ENCODE peak calls at places on chromosomes 6 and 20, in seven cellular contexts. D, I, P, Y, O, M and R are unnamed samples.

GRCh38 chr6:169967687-169968086 is 216.3 kb downstream of the ERMARD start:
- DNase-seq in D (no peak), I (no peak), P (no peak), Y (no peak), O (no peak), M (no peak), R (no peak)

GRCh38 chr6:122184260-122184934 is 215.1 kb upstream of the HSF2 start:
- DNase-seq in D (no peak), I (no peak), P (no peak), Y (no peak), O (no peak), M (no peak), R (peak)

GRCh38 chr6:209432-210103 is 82.7 kb upstream of the DUSP22 start:
- DNase-seq in D (no peak), I (no peak), P (no peak), Y (no peak), O (no peak), M (peak), R (no peak)

GRCh38 chr6:106116125-106116524 is 30.0 kb downstream of the PRDM1 start:
- DNase-seq in D (no peak), I (peak), P (no peak), Y (no peak), O (no peak), M (no peak), R (peak)

GRCh38 chr20:8362457-8362856 is 230.4 kb downstream of the PLCB1 start:
- DNase-seq in D (no peak), I (no peak), P (no peak), Y (no peak), O (no peak), M (no peak), R (peak)

GRCh38 chr20:63027425-63028389 is 20.9 kb upstream of the BHLHE23 start:
- DNase-seq in D (no peak), I (no peak), P (no peak), Y (no peak), O (peak), M (no peak), R (no peak)

GRCh38 chr6:154122195-154122925 is 83.3 kb downstream of the OPRM1 start:
- DNase-seq in D (no peak), I (no peak), P (no peak), Y (no peak), O (no peak), M (no peak), R (no peak)

GRCh38 chr20:7843613-7844012 is 96.6 kb downstream of the HAO1 start:
- DNase-seq in D (no peak), I (no peak), P (no peak), Y (peak), O (no peak), M (no peak), R (no peak)

GRCh38 chr6:20483902-20484497 is 50.3 kb upstream of the CDKAL1 start:
- DNase-seq in D (no peak), I (no peak), P (no peak), Y (no peak), O (no peak), M (no peak), R (no peak)
- TF ChIP-seq CTCF in D (no peak), I (no peak), P (no peak), Y (no peak), O (no peak), M (no peak), R (no peak)

GRCh38 chr6:137415834-137416190 is 78.4 kb downstream of the OLIG3 start:
- DNase-seq in D (no peak), I (no peak), P (no peak), Y (no peak), O (no peak), M (no peak), R (no peak)
- H3K4me3 ChIP-seq in D (no peak), I (peak), P (no peak), Y (peak), O (no peak), M (no peak), R (no peak)

GRCh38 chr6:133245033-133245903 is 4.1 kb downstream of the EYA4 start:
- DNase-seq in D (no peak), I (no peak), P (no peak), Y (no peak), O (no peak), M (no peak), R (no peak)
- TF ChIP-seq CTCF in D (no peak), I (no peak), P (no peak), Y (no peak), O (no peak), M (no peak), R (no peak)

DNA sequence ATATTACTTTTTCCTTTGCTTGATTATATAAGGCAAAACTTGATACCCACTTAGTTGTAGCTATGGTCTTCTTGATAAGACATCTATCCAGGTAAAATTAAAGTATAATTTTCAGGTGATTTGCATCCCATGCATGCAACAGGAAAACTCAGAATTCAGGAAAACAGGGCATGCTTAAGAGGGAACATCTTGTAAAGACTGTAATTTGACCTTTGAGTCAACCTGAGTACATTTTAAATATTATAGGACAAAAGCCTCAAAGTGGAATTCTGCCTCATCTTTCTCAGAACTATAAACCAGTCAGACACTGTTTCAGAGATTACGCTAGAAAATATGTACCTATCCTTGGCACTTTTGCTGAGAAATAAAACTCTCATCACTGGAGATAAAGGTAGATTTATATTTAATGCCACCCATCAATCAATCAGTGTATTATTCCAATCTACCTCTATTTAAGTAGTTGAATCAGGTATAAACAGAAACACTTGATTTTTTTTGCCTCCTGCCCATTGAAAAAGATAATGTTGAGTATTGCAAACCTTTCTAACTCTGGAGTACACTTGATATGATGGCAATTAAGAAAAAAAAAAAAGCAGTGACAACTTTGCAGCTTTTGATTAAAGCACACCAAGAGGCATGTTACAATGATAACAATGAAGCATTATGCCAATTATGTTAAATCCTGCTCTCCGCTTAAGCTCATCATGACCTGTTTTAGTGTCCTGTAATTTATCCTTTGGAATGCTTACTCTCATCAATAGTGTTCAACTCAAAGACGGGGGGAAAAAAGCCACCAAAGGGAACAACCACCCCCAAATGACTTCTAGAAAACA is 2.8 kb downstream of the CITED2 start:
- DNase-seq in D (no peak), I (no peak), P (no peak), Y (peak), O (no peak), M (no peak), R (no peak)
- H3K4me3 ChIP-seq in D (peak), I (peak), P (peak), Y (peak), O (peak), M (no peak), R (peak)

GRCh38 chr20:36885355-36885754 is 9.4 kb downstream of the TLDC2 start:
- DNase-seq in D (no peak), I (no peak), P (no peak), Y (no peak), O (no peak), M (no peak), R (no peak)
- TF ChIP-seq CTCF in D (no peak), I (peak), P (no peak), Y (peak), O (peak), M (no peak), R (no peak)

GRCh38 chr6:54718541-54719023 is 128.0 kb upstream of the FAM83B start:
- DNase-seq in D (no peak), I (no peak), P (no peak), Y (no peak), O (no peak), M (no peak), R (no peak)
- H3K4me3 ChIP-seq in D (no peak), I (no peak), P (no peak), Y (no peak), O (no peak), M (no peak), R (no peak)

GRCh38 chr20:5080384-5080877 is 39.3 kb downstream of the PCNA start:
- DNase-seq in D (peak), I (peak), P (no peak), Y (no peak), O (peak), M (peak), R (no peak)
- TF ChIP-seq CTCF in D (no peak), I (no peak), P (no peak), Y (no peak), O (no peak), M (no peak), R (no peak)

DNA sequence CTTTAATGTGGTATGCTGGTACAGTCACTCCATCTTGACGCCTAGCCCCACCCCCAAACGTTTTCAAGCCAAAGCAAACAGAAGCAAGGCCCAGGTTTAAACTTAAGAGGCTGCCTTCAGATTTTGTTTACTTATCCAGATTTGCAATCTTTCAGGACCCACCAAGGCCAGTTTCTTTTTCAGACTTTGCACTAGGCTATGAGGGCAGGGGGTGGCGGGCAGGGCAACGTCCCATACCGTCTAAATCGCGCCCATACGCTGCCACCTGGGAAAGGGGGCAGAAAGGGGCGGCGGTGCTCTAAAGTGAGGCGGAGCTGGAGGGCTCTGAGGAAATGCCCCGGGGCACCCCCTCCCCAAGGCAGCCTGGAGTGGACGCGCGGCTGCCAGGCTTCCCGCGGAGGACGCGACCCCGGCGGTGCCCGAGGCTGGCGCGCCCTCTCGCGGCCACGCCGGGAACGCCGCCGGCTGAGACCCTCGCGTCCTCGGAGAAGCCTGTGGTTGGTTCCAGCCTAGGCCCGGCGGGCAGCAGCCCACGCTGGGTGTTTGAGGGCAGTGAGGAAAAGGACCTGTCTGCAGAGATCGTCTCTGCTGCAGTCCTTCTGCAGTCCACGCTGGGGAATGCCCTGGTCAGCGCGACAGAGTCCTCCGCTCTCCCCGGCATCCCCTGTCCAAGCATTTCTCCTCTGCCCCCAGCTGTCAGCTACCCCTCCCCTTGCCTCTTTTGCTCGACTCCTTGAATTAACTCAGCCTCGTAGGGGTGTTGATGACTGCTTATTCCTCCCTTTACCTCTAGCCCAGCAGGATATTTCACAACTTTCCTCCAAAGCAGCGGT is 129.2 kb upstream of the PRND start:
- DNase-seq in D (no peak), I (peak), P (no peak), Y (no peak), O (no peak), M (peak), R (no peak)
- H3K4me3 ChIP-seq in D (peak), I (peak), P (peak), Y (peak), O (no peak), M (no peak), R (peak)

DNA sequence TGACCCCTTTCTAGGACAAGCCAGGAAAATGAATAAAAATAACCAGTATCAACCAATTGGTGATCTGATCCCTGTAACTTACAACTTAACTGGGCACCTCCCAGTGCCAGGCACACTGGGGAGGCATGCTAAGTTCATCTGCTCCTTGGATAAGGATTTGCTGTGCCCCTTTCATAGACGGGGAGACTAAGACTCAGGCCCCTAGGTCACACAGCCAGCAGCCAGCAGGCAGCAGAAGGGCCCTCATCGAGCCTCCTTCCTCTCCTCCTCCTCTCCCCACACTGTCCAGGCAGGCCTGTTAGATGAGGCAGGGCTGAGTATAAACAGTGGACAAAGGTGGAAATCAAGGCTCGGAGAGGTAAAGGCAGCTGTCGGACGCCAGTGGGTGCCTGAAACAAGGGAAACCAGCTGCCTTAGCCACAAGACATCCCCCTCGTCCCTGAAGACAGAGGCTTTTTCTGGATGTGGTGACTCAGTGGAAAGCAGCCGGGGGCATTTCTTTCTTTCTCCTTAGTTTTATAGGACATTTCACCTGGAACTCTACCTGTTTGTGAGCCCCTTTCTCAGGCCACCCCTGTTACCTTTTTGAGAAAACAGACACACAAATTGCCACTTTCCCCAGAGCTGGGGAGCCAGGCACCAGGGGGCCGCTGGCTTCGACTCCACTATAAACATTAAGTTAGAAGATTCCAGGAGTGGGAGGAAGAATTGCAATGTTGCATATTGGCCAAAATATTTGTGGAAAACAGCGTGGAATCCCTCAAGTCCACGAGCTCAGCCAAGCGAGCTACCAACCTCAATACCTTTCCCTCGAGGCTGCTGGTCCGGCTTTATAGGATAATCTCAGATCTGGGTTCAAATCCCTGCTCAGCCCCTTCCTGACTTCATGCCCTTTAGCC is 166.0 kb downstream of the PREX1 start:
- DNase-seq in D (no peak), I (no peak), P (no peak), Y (no peak), O (no peak), M (no peak), R (no peak)
- TF ChIP-seq CTCF in D (no peak), I (no peak), P (no peak), Y (no peak), O (no peak), M (no peak), R (no peak)

GRCh38 chr6:157531986-157532365 is 151.0 kb downstream of the ZDHHC14 start:
- DNase-seq in D (no peak), I (no peak), P (no peak), Y (no peak), O (no peak), M (no peak), R (no peak)
- H3K4me3 ChIP-seq in D (no peak), I (no peak), P (no peak), Y (no peak), O (no peak), M (no peak), R (no peak)